ENCODE peak calls at places on chromosomes 4 and X, in ten cellular contexts. One of them, this sample, is unnamed.

GRCh38 chrX:23503835-23504539 is 163.3 kb upstream of the PRDX4 start:
- DNase-seq in RCC 7860: peak; percentile 86
- DNase-seq in naive thymus-derived CD4-positive, alpha-beta T cell: no peak
- DNase-seq in HS-27A: peak; percentile 50
- DNase-seq in stimulated activated CD4-positive, alpha-beta T cell treated with anti-CD3 and anti-CD28 coated beads, Interleukin-4, amount 100 ng/mL, for 4 hours: no peak
- DNase-seq in adrenal gland: peak; percentile 80
- DNase-seq in hypothalamus: no peak
- DNase-seq in activated CD4-positive, alpha-beta T cell treated with anti-CD3 and anti-CD28 coated beads, Interleukin-2, amount 50 U/mL, for 1 hour: no peak
- DNase-seq in neural crest cell: no peak
- DNase-seq in activated naive CD4-positive, alpha-beta T cell treated with anti-CD3 and anti-CD28 coated beads, Interleukin-2, amount 50 U/mL, for 72 hours: no peak
- DNase-seq in this sample: no peak

GRCh38 chr4:152045781-152046571 is 285.2 kb upstream of the GATB start:
- DNase-seq in hypothalamus: no peak
- DNase-seq in HS-27A: no peak
- DNase-seq in activated naive CD4-positive, alpha-beta T cell treated with anti-CD3 and anti-CD28 coated beads, Interleukin-2, amount 50 U/mL, for 72 hours: no peak
- DNase-seq in adrenal gland: no peak
- DNase-seq in activated CD4-positive, alpha-beta T cell treated with anti-CD3 and anti-CD28 coated beads, Interleukin-2, amount 50 U/mL, for 1 hour: no peak
- DNase-seq in naive thymus-derived CD4-positive, alpha-beta T cell: peak; percentile 15
- DNase-seq in neural crest cell: peak; percentile 47
- DNase-seq in RCC 7860: no peak
- DNase-seq in stimulated activated CD4-positive, alpha-beta T cell treated with anti-CD3 and anti-CD28 coated beads, Interleukin-4, amount 100 ng/mL, for 4 hours: no peak
- DNase-seq in this sample: peak; percentile 13

GRCh38 chr4:111198426-111198825 is 575.5 kb upstream of the PITX2 start:
- DNase-seq in hypothalamus: no peak
- DNase-seq in naive thymus-derived CD4-positive, alpha-beta T cell: no peak
- DNase-seq in activated CD4-positive, alpha-beta T cell treated with anti-CD3 and anti-CD28 coated beads, Interleukin-2, amount 50 U/mL, for 1 hour: no peak
- DNase-seq in HS-27A: no peak
- DNase-seq in adrenal gland: no peak
- DNase-seq in neural crest cell: no peak
- DNase-seq in RCC 7860: no peak
- DNase-seq in activated naive CD4-positive, alpha-beta T cell treated with anti-CD3 and anti-CD28 coated beads, Interleukin-2, amount 50 U/mL, for 72 hours: no peak
- DNase-seq in stimulated activated CD4-positive, alpha-beta T cell treated with anti-CD3 and anti-CD28 coated beads, Interleukin-4, amount 100 ng/mL, for 4 hours: no peak
- DNase-seq in this sample: no peak

GRCh38 chr4:13298655-13299054 is 185.5 kb downstream of the RAB28 start:
- DNase-seq in activated naive CD4-positive, alpha-beta T cell treated with anti-CD3 and anti-CD28 coated beads, Interleukin-2, amount 50 U/mL, for 72 hours: no peak
- DNase-seq in adrenal gland: no peak
- DNase-seq in hypothalamus: no peak
- DNase-seq in stimulated activated CD4-positive, alpha-beta T cell treated with anti-CD3 and anti-CD28 coated beads, Interleukin-4, amount 100 ng/mL, for 4 hours: no peak
- DNase-seq in naive thymus-derived CD4-positive, alpha-beta T cell: no peak
- DNase-seq in activated CD4-positive, alpha-beta T cell treated with anti-CD3 and anti-CD28 coated beads, Interleukin-2, amount 50 U/mL, for 1 hour: no peak
- DNase-seq in neural crest cell: no peak
- DNase-seq in RCC 7860: no peak
- DNase-seq in HS-27A: no peak
- DNase-seq in this sample: no peak

GRCh38 chrX:118729043-118729652 is 1.7 kb downstream of the IL13RA1 start:
- DNase-seq in stimulated activated CD4-positive, alpha-beta T cell treated with anti-CD3 and anti-CD28 coated beads, Interleukin-4, amount 100 ng/mL, for 4 hours: no peak
- DNase-seq in naive thymus-derived CD4-positive, alpha-beta T cell: no peak
- DNase-seq in RCC 7860: no peak
- DNase-seq in hypothalamus: no peak
- DNase-seq in adrenal gland: no peak
- DNase-seq in activated naive CD4-positive, alpha-beta T cell treated with anti-CD3 and anti-CD28 coated beads, Interleukin-2, amount 50 U/mL, for 72 hours: no peak
- DNase-seq in HS-27A: no peak
- DNase-seq in activated CD4-positive, alpha-beta T cell treated with anti-CD3 and anti-CD28 coated beads, Interleukin-2, amount 50 U/mL, for 1 hour: no peak
- DNase-seq in neural crest cell: no peak
- DNase-seq in this sample: no peak

GRCh38 chrX:78652971-78653822 is 5.9 kb downstream of the RTL3 start:
- DNase-seq in HS-27A: peak; percentile 69
- DNase-seq in neural crest cell: no peak
- DNase-seq in activated naive CD4-positive, alpha-beta T cell treated with anti-CD3 and anti-CD28 coated beads, Interleukin-2, amount 50 U/mL, for 72 hours: no peak
- DNase-seq in adrenal gland: no peak
- DNase-seq in RCC 7860: peak; percentile 90
- DNase-seq in stimulated activated CD4-positive, alpha-beta T cell treated with anti-CD3 and anti-CD28 coated beads, Interleukin-4, amount 100 ng/mL, for 4 hours: no peak
- DNase-seq in naive thymus-derived CD4-positive, alpha-beta T cell: no peak
- DNase-seq in hypothalamus: no peak
- DNase-seq in activated CD4-positive, alpha-beta T cell treated with anti-CD3 and anti-CD28 coated beads, Interleukin-2, amount 50 U/mL, for 1 hour: no peak
- DNase-seq in this sample: no peak

GRCh38 chr4:5079581-5079980 is 28.3 kb downstream of the STK32B start:
- DNase-seq in activated CD4-positive, alpha-beta T cell treated with anti-CD3 and anti-CD28 coated beads, Interleukin-2, amount 50 U/mL, for 1 hour: no peak
- DNase-seq in HS-27A: no peak
- DNase-seq in stimulated activated CD4-positive, alpha-beta T cell treated with anti-CD3 and anti-CD28 coated beads, Interleukin-4, amount 100 ng/mL, for 4 hours: no peak
- DNase-seq in adrenal gland: no peak
- DNase-seq in RCC 7860: no peak
- DNase-seq in hypothalamus: no peak
- DNase-seq in neural crest cell: no peak
- DNase-seq in activated naive CD4-positive, alpha-beta T cell treated with anti-CD3 and anti-CD28 coated beads, Interleukin-2, amount 50 U/mL, for 72 hours: no peak
- DNase-seq in naive thymus-derived CD4-positive, alpha-beta T cell: no peak
- DNase-seq in this sample: no peak

GRCh38 chr4:2040391-2041233 is 18.5 kb upstream of the NAT8L start:
- DNase-seq in activated CD4-positive, alpha-beta T cell treated with anti-CD3 and anti-CD28 coated beads, Interleukin-2, amount 50 U/mL, for 1 hour: no peak
- DNase-seq in neural crest cell: no peak
- DNase-seq in naive thymus-derived CD4-positive, alpha-beta T cell: no peak
- DNase-seq in adrenal gland: peak; percentile 45
- DNase-seq in RCC 7860: no peak
- DNase-seq in activated naive CD4-positive, alpha-beta T cell treated with anti-CD3 and anti-CD28 coated beads, Interleukin-2, amount 50 U/mL, for 72 hours: no peak
- DNase-seq in stimulated activated CD4-positive, alpha-beta T cell treated with anti-CD3 and anti-CD28 coated beads, Interleukin-4, amount 100 ng/mL, for 4 hours: peak; percentile 14
- DNase-seq in hypothalamus: no peak
- DNase-seq in HS-27A: no peak
- DNase-seq in this sample: peak; percentile 4

GRCh38 chrX:14697453-14697852 is 168.1 kb downstream of the GLRA2 start:
- DNase-seq in adrenal gland: peak; percentile 53
- DNase-seq in RCC 7860: peak; percentile 20
- DNase-seq in stimulated activated CD4-positive, alpha-beta T cell treated with anti-CD3 and anti-CD28 coated beads, Interleukin-4, amount 100 ng/mL, for 4 hours: no peak
- DNase-seq in activated CD4-positive, alpha-beta T cell treated with anti-CD3 and anti-CD28 coated beads, Interleukin-2, amount 50 U/mL, for 1 hour: peak; percentile 7
- DNase-seq in neural crest cell: peak; percentile 21
- DNase-seq in activated naive CD4-positive, alpha-beta T cell treated with anti-CD3 and anti-CD28 coated beads, Interleukin-2, amount 50 U/mL, for 72 hours: no peak
- DNase-seq in naive thymus-derived CD4-positive, alpha-beta T cell: no peak
- DNase-seq in HS-27A: no peak
- DNase-seq in hypothalamus: no peak
- DNase-seq in this sample: no peak

GRCh38 chr4:97656034-97656720 is 487.1 kb downstream of the STPG2 start:
- DNase-seq in activated naive CD4-positive, alpha-beta T cell treated with anti-CD3 and anti-CD28 coated beads, Interleukin-2, amount 50 U/mL, for 72 hours: no peak
- DNase-seq in activated CD4-positive, alpha-beta T cell treated with anti-CD3 and anti-CD28 coated beads, Interleukin-2, amount 50 U/mL, for 1 hour: no peak
- DNase-seq in naive thymus-derived CD4-positive, alpha-beta T cell: no peak
- DNase-seq in HS-27A: no peak
- DNase-seq in stimulated activated CD4-positive, alpha-beta T cell treated with anti-CD3 and anti-CD28 coated beads, Interleukin-4, amount 100 ng/mL, for 4 hours: no peak
- DNase-seq in RCC 7860: peak; percentile 32
- DNase-seq in adrenal gland: no peak
- DNase-seq in neural crest cell: no peak
- DNase-seq in hypothalamus: no peak
- DNase-seq in this sample: no peak

GRCh38 chrX:80879916-80880315 is 70.2 kb upstream of the BRWD3 start:
- DNase-seq in hypothalamus: no peak
- DNase-seq in naive thymus-derived CD4-positive, alpha-beta T cell: no peak
- DNase-seq in RCC 7860: no peak
- DNase-seq in HS-27A: peak; percentile 4
- DNase-seq in activated naive CD4-positive, alpha-beta T cell treated with anti-CD3 and anti-CD28 coated beads, Interleukin-2, amount 50 U/mL, for 72 hours: no peak
- DNase-seq in adrenal gland: peak; percentile 48
- DNase-seq in stimulated activated CD4-positive, alpha-beta T cell treated with anti-CD3 and anti-CD28 coated beads, Interleukin-4, amount 100 ng/mL, for 4 hours: no peak
- DNase-seq in neural crest cell: no peak
- DNase-seq in activated CD4-positive, alpha-beta T cell treated with anti-CD3 and anti-CD28 coated beads, Interleukin-2, amount 50 U/mL, for 1 hour: no peak
- DNase-seq in this sample: no peak

This sample was measured in naive thymus-derived CD8-positive, alpha-beta T cell.